ENCODE peak calls at places on chromosomes 5 and 9, in eight cellular contexts. V, I, S, G, W, J, E and Y are unnamed samples. For H3K36me3, the result is how much of the 10 kb centered on the place peaks cover.

GRCh38 chr5:2193142-2193922 is 310.6 kb upstream of the IRX4 start:
- DNase-seq in V (no peak), I (no peak), S (no peak), G (no peak), W (no peak), J (no peak), E (no peak), Y (no peak)

GRCh38 chr5:7592910-7593309 is 197.0 kb downstream of the ADCY2 start:
- DNase-seq in V (no peak), I (peak), S (no peak), G (no peak), W (no peak), J (no peak), E (no peak), Y (no peak)

GRCh38 chr9:134053941-134054761 is 13.7 kb downstream of the BRD3 start:
- DNase-seq in V (no peak), I (no peak), S (no peak), G (peak), W (no peak), J (peak), E (peak), Y (no peak)

GRCh38 chr5:119063579-119064379 is 7.1 kb upstream of the DMXL1 start:
- DNase-seq in V (no peak), I (peak), S (peak), G (no peak), W (no peak), J (no peak), E (no peak), Y (no peak)

GRCh38 chr5:74992791-74993190 is 59.6 kb downstream of the GCNT4 start:
- DNase-seq in V (no peak), I (no peak), S (no peak), G (no peak), W (no peak), J (no peak), E (no peak), Y (no peak)

GRCh38 chr9:34346873-34347799 is 17.8 kb downstream of the NUDT2 start:
- DNase-seq in V (no peak), I (no peak), S (no peak), G (no peak), W (no peak), J (peak), E (peak), Y (no peak)

GRCh38 chr5:10563940-10564837 is at the start of gene ANKRD33B:
- DNase-seq in V (peak), I (peak), S (peak), G (peak), W (no peak), J (no peak), E (peak), Y (peak)

GRCh38 chr5:179732918-179733763 is 519 bp downstream of the MAML1 start:
- DNase-seq in V (peak), I (peak), S (peak), G (peak), W (no peak), J (peak), E (peak), Y (peak)

GRCh38 chr9:16121593-16121992 is 568.8 kb downstream of the CCDC171 start:
- DNase-seq in V (no peak), I (no peak), S (peak), G (no peak), W (no peak), J (no peak), E (no peak), Y (no peak)

GRCh38 chr9:126788631-126789349 is 16.1 kb upstream of the ZBTB43 start:
- DNase-seq in V (no peak), I (no peak), S (peak), G (no peak), W (no peak), J (no peak), E (peak), Y (no peak)

GRCh38 chr5:62460578-62460983 is 48.0 kb downstream of the IPO11 start:
- DNase-seq in V (no peak), I (peak), S (peak), G (no peak), W (no peak), J (no peak), E (no peak), Y (no peak)

GRCh38 chr9:133505901-133506652 is 18.7 kb downstream of the MYMK start:
- DNase-seq in V (peak), I (peak), S (peak), G (no peak), W (no peak), J (no peak), E (no peak), Y (peak)

GRCh38 chr9:14246951-14247350 is 67.0 kb downstream of the NFIB start:
- DNase-seq in V (no peak), I (no peak), S (no peak), G (no peak), W (no peak), J (no peak), E (no peak), Y (no peak)

GRCh38 chr9:129422032-129422842 is 198.7 kb downstream of the C9orf50 start:
- DNase-seq in V (no peak), I (no peak), S (no peak), G (no peak), W (no peak), J (no peak), E (no peak), Y (no peak)

GRCh38 chr9:137114613-137115393 is at the start of gene DPP7:
- DNase-seq in V (peak), I (peak), S (peak), G (peak), W (no peak), J (peak), E (peak), Y (peak)

GRCh38 chr9:124453586-124454191 is 3.4 kb downstream of the ADGRD2 start:
- DNase-seq in V (no peak), I (peak), S (no peak), G (peak), W (no peak), J (no peak), E (no peak), Y (no peak)

GRCh38 chr9:126404459-126404858 is 77.8 kb downstream of the MVB12B start:
- DNase-seq in V (no peak), I (no peak), S (no peak), G (no peak), W (no peak), J (peak), E (no peak), Y (no peak)

DNA sequence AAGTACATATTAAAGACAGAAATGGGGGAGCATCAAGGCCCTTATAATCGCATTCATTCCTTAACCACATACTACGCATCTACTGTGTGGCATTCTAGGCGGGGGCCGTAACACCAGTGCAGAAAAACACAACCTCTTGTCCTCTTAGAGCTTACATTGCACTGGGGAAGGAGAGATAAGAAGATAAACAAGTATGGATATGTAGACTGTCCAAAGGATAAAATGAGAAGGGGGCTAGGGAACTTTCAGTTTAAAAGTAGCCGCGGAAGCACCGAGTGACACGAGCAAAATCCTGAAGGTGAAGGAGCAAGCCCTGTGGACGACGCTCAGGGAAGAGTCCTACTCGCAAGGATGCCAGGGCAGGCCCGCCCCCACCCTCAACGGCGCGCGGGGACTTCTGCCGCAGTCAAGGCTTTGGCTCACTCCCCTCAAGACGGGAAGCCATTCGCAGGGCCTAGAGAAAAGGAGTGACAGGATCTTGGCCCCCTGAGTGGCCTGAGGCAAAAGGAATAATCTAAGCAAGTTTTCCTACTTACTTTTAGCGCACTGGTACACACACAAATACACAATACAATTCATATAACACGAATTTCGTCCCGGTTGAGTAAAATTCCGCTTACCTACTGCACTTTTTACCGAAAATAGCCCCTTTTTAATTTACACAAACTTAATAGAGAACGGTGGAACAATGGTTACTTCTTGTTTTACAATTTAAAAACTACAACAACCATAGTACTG is 1.3 kb upstream of the NIPBL start:
- DNase-seq in V (peak), I (peak), S (peak), G (peak), W (no peak), J (peak), E (peak), Y (peak)
- TF ChIP-seq POLR2A in V (no peak), I (no peak), S (no peak), G (no peak), W (no peak), J (no peak), E (no peak), Y (no peak)

DNA sequence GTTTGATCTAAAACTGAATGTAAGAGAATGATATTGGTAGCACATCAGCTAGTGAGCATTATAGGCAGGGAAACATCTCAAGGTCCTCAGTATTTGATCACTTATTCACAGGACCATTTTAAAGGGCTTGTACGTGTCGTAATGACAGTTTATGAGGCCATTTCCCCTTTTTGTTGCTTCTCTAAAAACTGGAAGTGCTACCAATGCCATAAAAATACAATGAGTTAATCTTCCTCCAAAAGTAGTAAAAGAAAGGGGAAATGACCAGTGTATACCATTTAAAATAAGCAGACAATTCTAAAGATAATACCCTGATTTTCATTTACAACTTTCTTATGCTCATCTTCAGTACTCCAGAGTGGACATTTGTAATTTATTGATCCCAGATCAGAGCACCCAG is 285.8 kb upstream of the PCSK5 start:
- DNase-seq in V (no peak), I (no peak), S (no peak), G (no peak), W (no peak), J (no peak), E (no peak), Y (no peak)
- H3K4me3 ChIP-seq in V (no peak), I (no peak), S (no peak), G (no peak), W (no peak), J (no peak), E (no peak), Y (no peak)

DNA sequence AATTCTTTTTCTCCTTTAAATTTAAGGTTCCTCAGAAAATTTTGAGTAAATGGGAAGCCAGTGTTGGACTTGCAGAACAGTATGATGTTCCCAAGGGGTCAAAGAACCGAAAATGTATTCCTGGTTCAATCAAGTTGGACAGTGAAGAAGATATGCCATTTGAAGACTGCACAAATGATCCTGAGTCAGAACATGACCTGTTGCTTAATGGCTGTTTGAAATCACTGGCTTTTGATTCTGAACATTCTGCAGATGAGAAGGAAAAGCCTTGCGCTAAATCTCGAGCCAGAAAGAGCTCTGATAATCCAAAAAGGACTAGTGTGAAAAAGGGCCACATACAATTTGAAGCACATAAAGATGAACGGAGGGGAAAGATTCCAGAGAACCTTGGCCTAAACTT is 76.0 kb downstream of the NSD1 start:
- DNase-seq in V (no peak), I (no peak), S (no peak), G (no peak), W (no peak), J (no peak), E (no peak), Y (no peak)
- H3K36me3 ChIP-seq in V (half or more), I (half or more), S (under half), G (half or more), W (under half), J (half or more), E (under half), Y (under half)

GRCh38 chr5:106873558-106873957 is 797.2 kb downstream of the EFNA5 start:
- DNase-seq in V (no peak), I (no peak), S (no peak), G (no peak), W (no peak), J (no peak), E (no peak), Y (no peak)
- TF ChIP-seq POLR2A in V (no peak), I (no peak), S (no peak), G (no peak), W (no peak), J (no peak), E (no peak), Y (no peak)

DNA sequence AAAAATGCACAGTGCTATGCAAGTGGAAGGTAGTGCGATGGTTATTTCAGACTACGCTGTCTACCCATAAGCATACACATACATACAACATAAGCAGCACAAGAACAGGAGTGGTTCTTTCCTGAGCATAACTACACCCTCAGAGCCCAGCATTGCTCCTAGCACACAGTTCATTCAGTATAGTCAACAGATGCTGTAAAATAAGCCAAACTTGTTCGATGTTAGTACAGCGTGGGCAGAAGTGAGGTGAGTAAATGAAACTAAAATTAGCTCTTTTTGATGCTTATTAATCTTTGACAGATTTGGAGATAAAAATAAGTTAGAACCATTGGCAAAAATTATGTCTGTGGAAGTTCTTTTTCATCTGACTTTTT is 47.8 kb downstream of the S1PR3 start:
- DNase-seq in V (no peak), I (no peak), S (no peak), G (no peak), W (no peak), J (no peak), E (no peak), Y (no peak)
- H3K4me3 ChIP-seq in V (no peak), I (no peak), S (no peak), G (no peak), W (no peak), J (no peak), E (no peak), Y (no peak)

GRCh38 chr5:136033244-136033643 is 4.5 kb downstream of the TGFBI start:
- DNase-seq in V (no peak), I (no peak), S (no peak), G (peak), W (no peak), J (no peak), E (no peak), Y (no peak)
- H3K36me3 ChIP-seq in V (under half), I (under half), S (half or more), G (under half), W (under half), J (under half), E (under half), Y (under half)

DNA sequence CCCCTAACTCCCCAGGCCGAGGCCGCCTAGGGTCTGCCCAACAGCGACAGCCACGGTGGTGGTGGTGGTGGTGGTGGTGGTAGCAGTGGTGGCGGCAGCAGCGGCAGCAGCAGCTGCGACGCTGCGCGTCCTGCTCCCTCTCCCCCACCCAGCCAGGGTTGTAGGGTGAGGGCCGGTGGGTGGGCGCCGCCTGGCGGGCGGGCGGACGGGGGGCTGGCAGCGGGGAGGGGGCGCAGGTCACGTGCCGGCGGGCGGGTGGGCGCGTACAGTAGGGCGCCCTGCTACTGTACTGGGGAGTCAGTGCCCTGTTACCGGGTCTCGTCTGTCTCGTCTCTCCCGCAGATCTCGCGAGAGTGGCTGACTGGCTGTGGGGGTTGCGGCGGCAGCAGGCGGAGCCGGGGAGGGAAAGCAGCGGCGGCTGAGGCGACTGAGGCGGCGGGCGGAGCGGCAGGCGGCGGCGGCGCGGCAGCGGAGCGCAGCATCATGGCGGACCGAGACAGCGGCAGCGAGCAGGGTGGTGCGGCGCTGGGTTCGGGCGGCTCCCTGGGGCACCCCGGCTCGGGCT is at the start of gene PURA:
- DNase-seq in V (peak), I (peak), S (peak), G (peak), W (no peak), J (peak), E (peak), Y (peak)
- TF ChIP-seq POLR2A in V (peak), I (no peak), S (peak), G (no peak), W (peak), J (peak), E (peak), Y (peak)

GRCh38 chr9:23826120-23826629 is at the start of gene ELAVL2:
- DNase-seq in V (peak), I (no peak), S (peak), G (peak), W (peak), J (no peak), E (peak), Y (peak)
- H3K4me3 ChIP-seq in V (peak), I (no peak), S (peak), G (peak), W (peak), J (no peak), E (peak), Y (peak)